ENCODE peak calls at places on chromosome 20, in ten cellular contexts. One of them, this sample, is unnamed.

GRCh38 chr20:18314786-18315406 is 26.6 kb downstream of the ZNF133 start:
- DNase-seq in prostate gland: no peak
- DNase-seq in upper lobe of left lung: peak
- DNase-seq in upper lobe of right lung: no peak
- DNase-seq in fibroblast of lung: peak
- DNase-seq in GM12864: no peak
- DNase-seq in fibroblast of pulmonary artery: peak
- DNase-seq in IMR-90: peak
- DNase-seq in Calu3: no peak
- DNase-seq in HFF-Myc: peak
- DNase-seq in this sample: peak

GRCh38 chr20:44946266-44946852 is 13.8 kb downstream of the TOMM34 start:
- DNase-seq in prostate gland: no peak
- DNase-seq in upper lobe of left lung: no peak
- DNase-seq in upper lobe of right lung: no peak
- DNase-seq in fibroblast of lung: no peak
- DNase-seq in GM12864: no peak
- DNase-seq in fibroblast of pulmonary artery: no peak
- DNase-seq in IMR-90: peak
- DNase-seq in Calu3: no peak
- DNase-seq in HFF-Myc: no peak
- DNase-seq in this sample: no peak

GRCh38 chr20:35319206-35320197 is 27.3 kb upstream of the FAM83C start:
- DNase-seq in prostate gland: no peak
- DNase-seq in upper lobe of left lung: no peak
- DNase-seq in upper lobe of right lung: no peak
- DNase-seq in fibroblast of lung: peak
- DNase-seq in GM12864: no peak
- DNase-seq in fibroblast of pulmonary artery: peak
- DNase-seq in IMR-90: peak
- DNase-seq in Calu3: no peak
- DNase-seq in HFF-Myc: no peak
- DNase-seq in this sample: peak

GRCh38 chr20:54075322-54075721 is 4.9 kb upstream of the BCAS1 start:
- DNase-seq in prostate gland: no peak
- DNase-seq in upper lobe of left lung: no peak
- DNase-seq in upper lobe of right lung: no peak
- DNase-seq in fibroblast of lung: no peak
- DNase-seq in GM12864: no peak
- DNase-seq in fibroblast of pulmonary artery: no peak
- DNase-seq in IMR-90: no peak
- DNase-seq in Calu3: no peak
- DNase-seq in HFF-Myc: no peak
- DNase-seq in this sample: no peak

GRCh38 chr20:16864069-16864468 is 115.9 kb downstream of the OTOR start:
- DNase-seq in prostate gland: no peak
- DNase-seq in upper lobe of left lung: no peak
- DNase-seq in upper lobe of right lung: no peak
- DNase-seq in fibroblast of lung: peak
- DNase-seq in GM12864: no peak
- DNase-seq in fibroblast of pulmonary artery: peak
- DNase-seq in IMR-90: peak
- DNase-seq in Calu3: no peak
- DNase-seq in HFF-Myc: no peak
- DNase-seq in this sample: peak

GRCh38 chr20:47127986-47128385 is 228.5 kb downstream of the ZMYND8 start:
- DNase-seq in prostate gland: peak
- DNase-seq in upper lobe of left lung: no peak
- DNase-seq in upper lobe of right lung: no peak
- DNase-seq in fibroblast of lung: no peak
- DNase-seq in GM12864: no peak
- DNase-seq in fibroblast of pulmonary artery: no peak
- DNase-seq in IMR-90: no peak
- DNase-seq in Calu3: no peak
- DNase-seq in HFF-Myc: no peak
- DNase-seq in this sample: no peak

GRCh38 chr20:14069796-14070195 is 74.5 kb downstream of the MACROD2 start:
- DNase-seq in prostate gland: no peak
- DNase-seq in upper lobe of left lung: no peak
- DNase-seq in upper lobe of right lung: no peak
- DNase-seq in fibroblast of lung: peak
- DNase-seq in GM12864: no peak
- DNase-seq in fibroblast of pulmonary artery: no peak
- DNase-seq in IMR-90: no peak
- DNase-seq in Calu3: no peak
- DNase-seq in HFF-Myc: no peak
- DNase-seq in this sample: peak

GRCh38 chr20:17969884-17970409 is 1.1 kb downstream of the MGME1 start:
- DNase-seq in prostate gland: peak
- DNase-seq in upper lobe of left lung: peak
- DNase-seq in upper lobe of right lung: no peak
- DNase-seq in fibroblast of lung: peak
- DNase-seq in GM12864: no peak
- DNase-seq in fibroblast of pulmonary artery: peak
- DNase-seq in IMR-90: peak
- DNase-seq in Calu3: no peak
- DNase-seq in HFF-Myc: no peak
- DNase-seq in this sample: peak

GRCh38 chr20:8461186-8461585 is 329.1 kb downstream of the PLCB1 start:
- DNase-seq in prostate gland: no peak
- DNase-seq in upper lobe of left lung: no peak
- DNase-seq in upper lobe of right lung: no peak
- DNase-seq in fibroblast of lung: no peak
- DNase-seq in GM12864: no peak
- DNase-seq in fibroblast of pulmonary artery: no peak
- DNase-seq in IMR-90: no peak
- DNase-seq in Calu3: no peak
- DNase-seq in HFF-Myc: no peak
- DNase-seq in this sample: no peak

GRCh38 chr20:47315339-47315662 is 41.2 kb downstream of the ZMYND8 start:
- DNase-seq in prostate gland: no peak
- DNase-seq in upper lobe of left lung: no peak
- DNase-seq in upper lobe of right lung: peak
- DNase-seq in fibroblast of lung: no peak
- DNase-seq in GM12864: no peak
- DNase-seq in fibroblast of pulmonary artery: peak
- DNase-seq in IMR-90: peak
- DNase-seq in Calu3: no peak
- DNase-seq in HFF-Myc: no peak
- DNase-seq in this sample: peak

GRCh38 chr20:45826381-45827019 is 612 bp downstream of the TNNC2 start:
- DNase-seq in prostate gland: no peak
- DNase-seq in upper lobe of left lung: peak
- DNase-seq in upper lobe of right lung: no peak
- DNase-seq in fibroblast of lung: no peak
- DNase-seq in GM12864: no peak
- DNase-seq in fibroblast of pulmonary artery: peak
- DNase-seq in IMR-90: peak
- DNase-seq in Calu3: no peak
- DNase-seq in HFF-Myc: no peak
- DNase-seq in this sample: no peak

GRCh38 chr20:53639128-53639527 is 45.5 kb upstream of the ZNF217 start:
- DNase-seq in prostate gland: no peak
- DNase-seq in upper lobe of left lung: no peak
- DNase-seq in upper lobe of right lung: no peak
- DNase-seq in fibroblast of lung: no peak
- DNase-seq in GM12864: no peak
- DNase-seq in fibroblast of pulmonary artery: no peak
- DNase-seq in IMR-90: no peak
- DNase-seq in Calu3: no peak
- DNase-seq in HFF-Myc: no peak
- DNase-seq in this sample: no peak

GRCh38 chr20:31985152-31985551 is 17.2 kb downstream of the XKR7 start:
- DNase-seq in prostate gland: no peak
- DNase-seq in upper lobe of left lung: no peak
- DNase-seq in upper lobe of right lung: no peak
- DNase-seq in fibroblast of lung: no peak
- DNase-seq in GM12864: no peak
- DNase-seq in fibroblast of pulmonary artery: no peak
- DNase-seq in IMR-90: no peak
- DNase-seq in Calu3: no peak
- DNase-seq in HFF-Myc: no peak
- DNase-seq in this sample: no peak

GRCh38 chr20:21510995-21511394 is 2.9 kb downstream of the NKX2-2 start:
- DNase-seq in prostate gland: no peak
- DNase-seq in upper lobe of left lung: no peak
- DNase-seq in upper lobe of right lung: no peak
- DNase-seq in fibroblast of lung: no peak
- DNase-seq in GM12864: no peak
- DNase-seq in fibroblast of pulmonary artery: no peak
- DNase-seq in IMR-90: no peak
- DNase-seq in Calu3: no peak
- DNase-seq in HFF-Myc: no peak
- DNase-seq in this sample: no peak

GRCh38 chr20:25481235-25481917 is 73.9 kb downstream of the GINS1 start:
- DNase-seq in prostate gland: no peak
- DNase-seq in upper lobe of left lung: no peak
- DNase-seq in upper lobe of right lung: no peak
- DNase-seq in fibroblast of lung: no peak
- DNase-seq in GM12864: no peak
- DNase-seq in fibroblast of pulmonary artery: no peak
- DNase-seq in IMR-90: no peak
- DNase-seq in Calu3: no peak
- DNase-seq in HFF-Myc: no peak
- DNase-seq in this sample: no peak
- TF ChIP-seq CTCF in prostate gland: no peak
- TF ChIP-seq CTCF in upper lobe of left lung: no peak
- TF ChIP-seq CTCF in upper lobe of right lung: no peak
- TF ChIP-seq CTCF in fibroblast of lung: peak
- TF ChIP-seq CTCF in GM12864: no peak
- TF ChIP-seq CTCF in fibroblast of pulmonary artery: peak
- TF ChIP-seq CTCF in IMR-90: no peak
- TF ChIP-seq CTCF in Calu3: no peak
- TF ChIP-seq CTCF in HFF-Myc: peak
- TF ChIP-seq CTCF in this sample: no peak

GRCh38 chr20:33733654-33734576 is 2.1 kb downstream of the ZNF341 start:
- DNase-seq in prostate gland: no peak
- DNase-seq in upper lobe of left lung: peak
- DNase-seq in upper lobe of right lung: no peak
- DNase-seq in fibroblast of lung: peak
- DNase-seq in GM12864: no peak
- DNase-seq in fibroblast of pulmonary artery: peak
- DNase-seq in IMR-90: peak
- DNase-seq in Calu3: peak
- DNase-seq in HFF-Myc: no peak
- DNase-seq in this sample: peak

GRCh38 chr20:33731693-33732165 is at the start of gene ZNF341:
- DNase-seq in prostate gland: peak
- DNase-seq in upper lobe of left lung: peak
- DNase-seq in upper lobe of right lung: peak
- DNase-seq in fibroblast of lung: peak
- DNase-seq in GM12864: no peak
- DNase-seq in fibroblast of pulmonary artery: peak
- DNase-seq in IMR-90: peak
- DNase-seq in Calu3: no peak
- DNase-seq in HFF-Myc: no peak
- DNase-seq in this sample: peak

GRCh38 chr20:33729101-33729500 is 2.7 kb upstream of the ZNF341 start:
- DNase-seq in prostate gland: no peak
- DNase-seq in upper lobe of left lung: no peak
- DNase-seq in upper lobe of right lung: no peak
- DNase-seq in fibroblast of lung: no peak
- DNase-seq in GM12864: no peak
- DNase-seq in fibroblast of pulmonary artery: no peak
- DNase-seq in IMR-90: no peak
- DNase-seq in Calu3: no peak
- DNase-seq in HFF-Myc: no peak
- DNase-seq in this sample: no peak

GRCh38 chr20:33730946-33731692 is 677 bp upstream of the ZNF341 start:
- DNase-seq in prostate gland: no peak
- DNase-seq in upper lobe of left lung: no peak
- DNase-seq in upper lobe of right lung: no peak
- DNase-seq in fibroblast of lung: no peak
- DNase-seq in GM12864: no peak
- DNase-seq in fibroblast of pulmonary artery: no peak
- DNase-seq in IMR-90: no peak
- DNase-seq in Calu3: no peak
- DNase-seq in HFF-Myc: no peak
- DNase-seq in this sample: no peak

GRCh38 chr20:33732166-33732970 is 572 bp downstream of the ZNF341 start:
- DNase-seq in prostate gland: peak
- DNase-seq in upper lobe of left lung: peak
- DNase-seq in upper lobe of right lung: peak
- DNase-seq in fibroblast of lung: peak
- DNase-seq in GM12864: peak
- DNase-seq in fibroblast of pulmonary artery: no peak
- DNase-seq in IMR-90: no peak
- DNase-seq in Calu3: peak
- DNase-seq in HFF-Myc: no peak
- DNase-seq in this sample: peak
- TF ChIP-seq CTCF in prostate gland: peak
- TF ChIP-seq CTCF in upper lobe of left lung: peak
- TF ChIP-seq CTCF in upper lobe of right lung: no peak
- TF ChIP-seq CTCF in fibroblast of lung: no peak
- TF ChIP-seq CTCF in GM12864: peak
- TF ChIP-seq CTCF in fibroblast of pulmonary artery: no peak
- TF ChIP-seq CTCF in IMR-90: no peak
- TF ChIP-seq CTCF in Calu3: no peak
- TF ChIP-seq CTCF in HFF-Myc: no peak
- TF ChIP-seq CTCF in this sample: no peak

GRCh38 chr20:5191829-5192569 is 65.2 kb downstream of the CDS2 start:
- DNase-seq in prostate gland: peak
- DNase-seq in upper lobe of left lung: peak
- DNase-seq in upper lobe of right lung: no peak
- DNase-seq in fibroblast of lung: peak
- DNase-seq in GM12864: peak
- DNase-seq in fibroblast of pulmonary artery: peak
- DNase-seq in IMR-90: peak
- DNase-seq in Calu3: peak
- DNase-seq in HFF-Myc: peak
- DNase-seq in this sample: peak
- TF ChIP-seq CTCF in prostate gland: peak
- TF ChIP-seq CTCF in upper lobe of left lung: peak
- TF ChIP-seq CTCF in upper lobe of right lung: peak
- TF ChIP-seq CTCF in fibroblast of lung: peak
- TF ChIP-seq CTCF in GM12864: peak
- TF ChIP-seq CTCF in fibroblast of pulmonary artery: peak
- TF ChIP-seq CTCF in IMR-90: peak
- TF ChIP-seq CTCF in Calu3: peak
- TF ChIP-seq CTCF in HFF-Myc: peak
- TF ChIP-seq CTCF in this sample: peak

DNA sequence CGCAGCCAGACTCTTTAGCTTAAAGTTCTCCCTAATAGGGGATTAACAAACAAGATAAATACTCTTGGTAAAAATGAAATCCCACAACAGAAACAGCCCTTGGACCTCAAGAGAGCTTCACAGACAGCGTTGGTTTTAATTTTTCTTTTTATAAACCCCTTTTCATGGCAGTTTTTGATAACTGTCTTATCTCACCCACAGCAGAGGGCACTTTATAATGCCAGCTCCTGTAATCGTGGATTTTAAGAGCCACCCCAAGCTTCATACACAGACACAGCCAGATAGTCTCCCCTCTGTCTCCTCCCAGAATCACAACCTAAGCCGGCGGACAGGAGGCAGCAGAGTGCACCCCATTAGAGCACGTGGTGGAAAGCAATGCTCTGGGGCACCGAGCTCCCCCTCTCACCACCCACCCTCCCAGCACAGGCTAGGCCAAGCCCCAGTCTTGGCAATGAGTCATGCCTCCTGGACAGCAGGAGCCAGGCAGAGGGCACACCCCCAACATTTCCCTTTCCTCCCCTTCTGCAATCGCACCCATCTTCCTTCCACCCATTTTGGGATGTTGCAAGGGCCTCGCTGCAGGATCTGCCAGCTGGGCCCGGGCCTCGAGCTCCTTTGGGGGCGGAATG is 2.5 kb downstream of the JAG1 start:
- DNase-seq in prostate gland: peak
- DNase-seq in upper lobe of left lung: peak
- DNase-seq in upper lobe of right lung: peak
- DNase-seq in fibroblast of lung: peak
- DNase-seq in GM12864: peak
- DNase-seq in fibroblast of pulmonary artery: peak
- DNase-seq in IMR-90: peak
- DNase-seq in Calu3: peak
- DNase-seq in HFF-Myc: peak
- DNase-seq in this sample: peak
- TF ChIP-seq CTCF in prostate gland: peak
- TF ChIP-seq CTCF in upper lobe of left lung: peak
- TF ChIP-seq CTCF in upper lobe of right lung: peak
- TF ChIP-seq CTCF in fibroblast of lung: peak
- TF ChIP-seq CTCF in GM12864: peak
- TF ChIP-seq CTCF in fibroblast of pulmonary artery: peak
- TF ChIP-seq CTCF in IMR-90: peak
- TF ChIP-seq CTCF in Calu3: no peak
- TF ChIP-seq CTCF in HFF-Myc: peak
- TF ChIP-seq CTCF in this sample: peak

This sample was measured in MCF 10A.